ENCODE peak calls at places on chromosome 1, in four cellular contexts. T, Y, P and C are unnamed samples.

GRCh38 chr1:229041946-229042345 is 229.0 kb upstream of the RAB4A start:
- DNase-seq in P (no peak), Y (no peak), T (no peak), C (no peak)

GRCh38 chr1:159000627-159001026 is 9.1 kb upstream of the IFI16 start:
- DNase-seq in P (peak; percentile 78), Y (peak; percentile 71), T (peak; percentile 48), C (peak; percentile 94)

GRCh38 chr1:76141898-76142297 is 67.4 kb downstream of the ST6GALNAC3 start:
- DNase-seq in T (peak; percentile 55), Y (no peak), P (no peak), C (no peak)

GRCh38 chr1:192477630-192478029 is 97.9 kb upstream of the RGS1 start:
- DNase-seq in P (no peak), T (no peak), Y (no peak), C (no peak)

GRCh38 chr1:10651377-10651776 is 145.1 kb downstream of the CASZ1 start:
- DNase-seq in Y (peak; percentile 50), P (peak; percentile 42), T (peak; percentile 56), C (no peak)

GRCh38 chr1:156913809-156914387 is 6.5 kb upstream of the LRRC71 start:
- DNase-seq in T (no peak), Y (no peak), P (no peak), C (no peak)

GRCh38 chr1:7893529-7894180 is 40.8 kb upstream of the UTS2 start:
- DNase-seq in T (no peak), Y (no peak), P (no peak), C (peak; percentile 90)

GRCh38 chr1:118984990-118985608 is 3.0 kb downstream of the TBX15 start:
- DNase-seq in P (no peak), T (peak; percentile 36), Y (no peak), C (no peak)

GRCh38 chr1:46464013-46464548 is 25.6 kb upstream of the DMBX1 start:
- DNase-seq in P (no peak), Y (no peak), T (no peak), C (no peak)

GRCh38 chr1:26754086-26754874 is 33.5 kb upstream of the PIGV start:
- DNase-seq in T (no peak), P (no peak), Y (no peak), C (no peak)

GRCh38 chr1:11727119-11727518 is 8.8 kb upstream of the AGTRAP start:
- DNase-seq in T (no peak), P (no peak), Y (no peak), C (no peak)

GRCh38 chr1:22889213-22889827 is 83.3 kb downstream of the LACTBL1 start:
- DNase-seq in P (no peak), T (peak; percentile 48), Y (peak; percentile 38), C (no peak)

GRCh38 chr1:149885364-149886111 is 13.8 kb upstream of the BOLA1 start:
- DNase-seq in T (peak; percentile 86), Y (peak; percentile 91), P (peak; percentile 86), C (peak; percentile 95)

GRCh38 chr1:9630331-9631081 is 21.0 kb upstream of the PIK3CD start:
- DNase-seq in T (no peak), P (no peak), Y (no peak), C (no peak)

GRCh38 chr1:201536542-201536941 is 2.4 kb upstream of the NAV1 start:
- DNase-seq in Y (no peak), T (no peak), P (no peak), C (peak; percentile 85)

GRCh38 chr1:8825985-8826481 is 8.6 kb upstream of the RERE start:
- DNase-seq in P (no peak), Y (no peak), T (no peak), C (peak; percentile 26)

GRCh38 chr1:2825487-2826189 is 24.1 kb upstream of the TTC34 start:
- DNase-seq in Y (no peak), T (no peak), P (no peak), C (no peak)

GRCh38 chr1:175192630-175193338 is at the start of gene KIAA0040:
- DNase-seq in P (peak; percentile 77), T (peak; percentile 72), Y (peak; percentile 87), C (peak; percentile 71)

GRCh38 chr1:42469727-42470126 is 6.6 kb downstream of the CCDC30 start:
- DNase-seq in T (no peak), P (no peak), Y (no peak), C (no peak)

GRCh38 chr1:112618114-112618720 is 724 bp downstream of the ST7L start:
- DNase-seq in T (peak; percentile 4), Y (no peak), P (no peak), C (no peak)

GRCh38 chr1:28718601-28719331 is 18.0 kb upstream of the YTHDF2 start:
- DNase-seq in T (peak; percentile 18), Y (no peak), P (no peak), C (no peak)

GRCh38 chr1:92210701-92211100 is 7.0 kb upstream of the C1orf146 start:
- DNase-seq in Y (no peak), T (no peak), P (no peak), C (no peak)

GRCh38 chr1:78682527-78682926 is 32.9 kb downstream of the IFI44 start:
- DNase-seq in T (no peak), P (no peak), Y (no peak), C (no peak)

GRCh38 chr1:82162526-82163420 is 362.0 kb downstream of the ADGRL2 start:
- DNase-seq in P (no peak), Y (no peak), T (no peak), C (no peak)

GRCh38 chr1:184974086-184974836 is at the start of gene NIBAN1:
- DNase-seq in P (peak; percentile 71), Y (peak; percentile 41), T (peak; percentile 54), C (peak; percentile 90)

GRCh38 chr1:227949341-227949921 is 1.7 kb upstream of the WNT9A start:
- DNase-seq in P (no peak), T (no peak), Y (no peak), C (peak; percentile 61)

GRCh38 chr1:110161822-110162221 is 11.5 kb downstream of the SLC6A17 start:
- DNase-seq in T (no peak), Y (no peak), P (no peak), C (no peak)

GRCh38 chr1:75233302-75233929 is 99.2 kb downstream of the LHX8 start:
- DNase-seq in P (no peak), Y (no peak), T (peak; percentile 49), C (no peak)

GRCh38 chr1:166843769-166844596 is 4.7 kb downstream of the POGK start:
- DNase-seq in Y (no peak), T (no peak), P (no peak), C (no peak)

GRCh38 chr1:52056937-52057231 is 789 bp downstream of the BTF3L4 start:
- DNase-seq in T (no peak), Y (no peak), P (no peak), C (no peak)

GRCh38 chr1:202016022-202016624 is 5.7 kb downstream of the ELF3 start:
- DNase-seq in T (no peak), Y (no peak), P (no peak), C (no peak)

GRCh38 chr1:41618066-41618825 is 133.8 kb upstream of the EDN2 start:
- DNase-seq in Y (peak; percentile 96), T (no peak), P (peak; percentile 89), C (peak; percentile 95)

GRCh38 chr1:10459185-10459584 is 9.4 kb downstream of the CORT start:
- DNase-seq in Y (no peak), P (no peak), T (no peak), C (no peak)

GRCh38 chr1:34871443-34872132 is 12.0 kb upstream of the SMIM12 start:
- DNase-seq in Y (peak; percentile 24), T (no peak), P (no peak), C (no peak)

GRCh38 chr1:158434755-158435154 is 8.7 kb upstream of the OR10K2 start:
- DNase-seq in Y (no peak), P (no peak), T (no peak), C (no peak)

DNA sequence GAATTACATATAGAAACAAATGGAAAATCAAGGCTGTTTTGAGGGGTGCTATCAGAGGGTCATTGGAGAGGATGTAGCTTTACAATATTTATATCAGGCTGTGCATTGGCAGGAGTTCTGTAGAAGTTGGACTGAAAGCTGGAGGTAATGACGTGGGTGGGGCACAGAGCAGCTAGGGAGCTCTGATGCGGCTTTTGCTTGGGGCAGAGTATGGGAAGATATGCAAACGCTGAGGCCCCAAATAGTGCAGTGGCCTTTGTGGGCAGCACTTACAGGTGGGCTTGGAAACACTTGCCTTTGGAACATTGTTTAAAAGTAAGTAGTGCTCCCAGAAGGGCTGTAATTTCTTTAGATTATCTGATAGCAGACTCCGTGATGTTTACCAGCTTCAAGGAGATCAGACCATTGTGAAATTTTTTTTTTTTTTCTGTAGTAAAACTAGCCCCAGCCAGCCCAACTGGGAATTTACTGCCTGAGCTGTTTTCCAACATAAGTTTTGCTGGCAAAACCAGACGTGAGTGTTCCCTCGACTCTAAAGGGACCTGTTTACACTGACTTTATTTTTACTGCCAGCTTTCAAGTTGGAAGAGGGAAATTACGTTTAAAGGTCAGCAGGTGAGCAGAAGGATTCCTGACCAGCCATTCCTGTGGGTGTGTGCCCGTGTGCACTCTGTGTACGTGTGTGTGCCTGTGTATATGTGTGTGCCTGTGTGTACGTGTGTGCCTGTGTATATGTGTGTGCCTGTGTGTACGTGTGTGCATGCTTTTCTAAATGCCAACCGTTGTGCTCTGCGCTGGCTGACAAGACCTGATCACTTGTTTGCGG is at the start of gene MAB21L3:
- DNase-seq in T (no peak), Y (peak; percentile 58), P (no peak), C (no peak)
- H3K27ac ChIP-seq in T (no peak within 1 kb of the TSS), Y (peak within 1 kb of the TSS; percentile 85), P (peak within 1 kb of the TSS; percentile 72), C (no peak within 1 kb of the TSS)

DNA sequence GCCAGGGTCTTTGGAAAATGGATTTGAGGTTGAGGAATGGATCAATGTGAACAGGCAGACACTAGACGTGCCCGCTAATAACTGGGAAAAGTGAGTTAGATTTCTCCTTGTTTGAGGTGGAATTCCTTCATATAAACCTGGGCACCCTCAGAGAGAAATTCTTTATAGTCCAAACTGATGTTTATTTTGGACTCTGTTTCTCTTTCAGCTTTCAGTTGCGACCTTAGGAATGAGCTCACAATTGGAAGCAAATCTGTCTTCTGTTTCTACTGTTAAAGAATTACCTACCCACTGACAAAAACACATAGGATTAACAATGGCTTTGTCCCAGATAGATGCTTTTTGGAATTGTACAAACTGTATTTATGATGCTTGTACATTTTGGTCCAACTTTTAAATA is 123.2 kb downstream of the LYPLAL1 start:
- DNase-seq in P (no peak), Y (no peak), T (no peak), C (no peak)
- H3K27ac ChIP-seq in P (no peak overlapping the region), Y (peak overlapping the region; percentile 6), T (no peak overlapping the region), C (peak overlapping the region; percentile 34)

GRCh38 chr1:206655471-206655882 is 20.1 kb downstream of the DYRK3 start:
- DNase-seq in P (no peak), T (no peak), Y (peak; percentile 61), C (no peak)
- H3K27ac ChIP-seq in P (no peak overlapping the region), T (no peak overlapping the region), Y (no peak overlapping the region), C (no peak overlapping the region)

DNA sequence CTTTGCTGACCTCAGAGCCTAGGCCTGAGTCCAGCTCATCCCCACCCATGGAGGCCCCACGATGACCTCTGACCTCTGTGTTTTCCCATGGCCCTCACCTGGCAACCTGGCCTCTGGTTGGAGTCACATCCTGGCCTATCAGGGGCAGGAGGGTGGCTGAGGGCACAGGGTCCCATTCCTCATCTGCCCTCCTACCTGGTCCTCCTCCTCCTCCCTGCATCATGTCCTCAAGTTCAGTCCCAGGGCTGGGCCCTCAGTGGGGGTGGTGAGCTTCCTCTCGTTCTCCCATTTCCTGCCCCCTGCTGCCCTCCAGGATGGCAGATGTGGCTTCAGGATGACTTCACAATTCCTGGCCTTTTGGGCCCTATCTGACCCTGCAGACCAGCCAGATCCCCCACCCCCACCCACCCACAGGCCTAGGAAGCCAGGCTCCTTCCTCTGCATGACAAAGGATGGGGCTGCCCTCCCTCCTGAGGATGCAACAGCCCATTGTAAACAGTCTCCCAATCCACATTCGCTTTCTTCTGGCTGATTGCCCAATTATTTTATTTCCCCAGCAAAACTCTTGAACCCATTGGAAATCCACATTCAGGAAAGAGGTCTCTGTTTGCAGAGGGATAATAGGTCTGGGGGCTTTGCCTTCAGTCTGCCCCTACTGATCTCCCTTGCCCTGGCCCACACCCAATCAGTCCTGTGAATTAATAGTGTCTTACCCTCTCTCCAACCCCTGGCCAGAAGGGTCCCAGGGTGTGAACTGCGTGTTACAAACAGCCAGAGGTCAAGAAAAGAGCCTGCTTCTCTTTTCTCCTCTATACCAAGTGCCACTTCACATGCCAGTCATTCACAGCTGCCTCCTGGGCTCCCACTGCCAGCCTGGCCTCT is 10.3 kb upstream of the LEFTY1 start:
- DNase-seq in T (peak; percentile 50), Y (no peak), P (no peak), C (no peak)
- H3K27ac ChIP-seq in T (no peak overlapping the region), Y (no peak overlapping the region), P (no peak overlapping the region), C (no peak overlapping the region)